ENCODE peak calls at places on chromosomes 16 and 17, in four cellular contexts. K is body of pancreas, L is fibroblast of mammary gland, A is substantia nigra. C is an unnamed sample.

GRCh38 chr17:45768000-45768399 is 16.1 kb upstream of the CRHR1 start:
- DNase-seq in K (no peak), L (no peak), A (no peak), C (no peak)

GRCh38 chr16:12340151-12340733 is 363.7 kb downstream of the SNX29 start:
- DNase-seq in K (peak; percentile 73), L (peak; percentile 67), A (no peak), C (no peak)

GRCh38 chr16:53632526-53632925 is 71.1 kb downstream of the RPGRIP1L start:
- DNase-seq in K (no peak), L (no peak), A (no peak), C (no peak)

GRCh38 chr16:1453316-1453715 is 9.0 kb upstream of the CCDC154 start:
- DNase-seq in K (no peak), L (no peak), A (no peak), C (no peak)

GRCh38 chr17:66508896-66509843 is 206.8 kb downstream of the PRKCA start:
- DNase-seq in K (peak; percentile 77), L (peak; percentile 93), A (no peak), C (peak; percentile 23)

GRCh38 chr17:35588196-35588920 is 1.2 kb downstream of the AP2B1 start:
- DNase-seq in K (no peak), L (peak; percentile 56), A (no peak), C (no peak)

GRCh38 chr16:165218-165538 is 600 bp upstream of the HBM start:
- DNase-seq in K (no peak), L (no peak), A (no peak), C (no peak)

GRCh38 chr17:57551321-57552079 is 193.6 kb downstream of the CCDC182 start:
- DNase-seq in K (no peak), L (no peak), A (no peak), C (no peak)

GRCh38 chr17:28896884-28897768 is at the start of gene FLOT2:
- DNase-seq in K (peak; percentile 68), L (peak; percentile 47), A (no peak), C (no peak)

GRCh38 chr16:89155184-89155679 is 16.3 kb upstream of the CDH15 start:
- DNase-seq in K (peak; percentile 65), L (peak; percentile 83), A (no peak), C (no peak)

GRCh38 chr16:50072730-50073129 is 7.0 kb downstream of the HEATR3 start:
- DNase-seq in K (no peak), L (no peak), A (no peak), C (no peak)

GRCh38 chr17:2084129-2084765 is 29.3 kb downstream of the HIC1 start:
- DNase-seq in K (no peak), L (peak; percentile 87), A (no peak), C (no peak)

GRCh38 chr17:80838381-80839345 is 153.0 kb upstream of the CHMP6 start:
- DNase-seq in K (no peak), L (no peak), A (no peak), C (no peak)

C was measured in DMS 273 treated with DMSO at 0.1 percent for 48 hours.